ENCODE peak calls at places on chromosome 1, in eight cellular contexts. One of them, this sample, is unnamed.
A peak's percentile ranks its signal among the peaks of the same experiment; 100 is the strongest.

GRCh38 chr1:65437616-65438015 is 17.1 kb downstream of the LEPR start:
- DNase-seq in esophagus squamous epithelium: no peak
- DNase-seq in thyroid gland: no peak
- DNase-seq in lung: no peak
- DNase-seq in AG09309: no peak
- DNase-seq in mesothelial cell of epicardium: no peak
- DNase-seq in tibial artery: no peak
- DNase-seq in AG10803: no peak
- DNase-seq in this sample: no peak

GRCh38 chr1:153760440-153760839 is 14.8 kb upstream of the SLC27A3 start:
- DNase-seq in lung: no peak
- DNase-seq in esophagus squamous epithelium: no peak
- DNase-seq in AG09309: no peak
- DNase-seq in tibial artery: no peak
- DNase-seq in thyroid gland: no peak
- DNase-seq in AG10803: peak; percentile 53
- DNase-seq in mesothelial cell of epicardium: no peak
- DNase-seq in this sample: no peak

GRCh38 chr1:93666613-93667384 is 14.8 kb downstream of the BCAR3 start:
- DNase-seq in AG09309: no peak
- DNase-seq in AG10803: no peak
- DNase-seq in thyroid gland: no peak
- DNase-seq in mesothelial cell of epicardium: no peak
- DNase-seq in esophagus squamous epithelium: no peak
- DNase-seq in lung: no peak
- DNase-seq in tibial artery: no peak
- DNase-seq in this sample: no peak

GRCh38 chr1:196910208-196910607 is 22.4 kb downstream of the CFHR4 start:
- DNase-seq in AG09309: no peak
- DNase-seq in esophagus squamous epithelium: no peak
- DNase-seq in thyroid gland: no peak
- DNase-seq in lung: no peak
- DNase-seq in mesothelial cell of epicardium: no peak
- DNase-seq in tibial artery: no peak
- DNase-seq in AG10803: no peak
- DNase-seq in this sample: no peak

GRCh38 chr1:22039594-22040347 is 12.7 kb upstream of the CDC42 start:
- DNase-seq in lung: peak; percentile 85
- DNase-seq in mesothelial cell of epicardium: no peak
- DNase-seq in AG09309: no peak
- DNase-seq in tibial artery: no peak
- DNase-seq in AG10803: peak; percentile 54
- DNase-seq in esophagus squamous epithelium: peak; percentile 55
- DNase-seq in thyroid gland: peak; percentile 89
- DNase-seq in this sample: peak; percentile 23

GRCh38 chr1:94875794-94876193 is 51.1 kb downstream of the CNN3 start:
- DNase-seq in thyroid gland: peak; percentile 36
- DNase-seq in tibial artery: no peak
- DNase-seq in AG10803: no peak
- DNase-seq in mesothelial cell of epicardium: no peak
- DNase-seq in AG09309: no peak
- DNase-seq in lung: no peak
- DNase-seq in esophagus squamous epithelium: no peak
- DNase-seq in this sample: no peak

GRCh38 chr1:68162761-68163160 is 69.6 kb downstream of the WLS start:
- DNase-seq in lung: no peak
- DNase-seq in AG09309: no peak
- DNase-seq in thyroid gland: no peak
- DNase-seq in esophagus squamous epithelium: no peak
- DNase-seq in tibial artery: no peak
- DNase-seq in mesothelial cell of epicardium: no peak
- DNase-seq in AG10803: no peak
- DNase-seq in this sample: peak; percentile 41

GRCh38 chr1:107139833-107140702 is 771 bp upstream of the NTNG1 start:
- DNase-seq in tibial artery: peak; percentile 64
- DNase-seq in AG10803: peak; percentile 71
- DNase-seq in lung: peak; percentile 32
- DNase-seq in thyroid gland: peak; percentile 25
- DNase-seq in AG09309: peak; percentile 35
- DNase-seq in mesothelial cell of epicardium: no peak
- DNase-seq in esophagus squamous epithelium: no peak
- DNase-seq in this sample: peak; percentile 55

GRCh38 chr1:38029725-38030511 is 16.7 kb downstream of the POU3F1 start:
- DNase-seq in mesothelial cell of epicardium: no peak
- DNase-seq in thyroid gland: no peak
- DNase-seq in lung: no peak
- DNase-seq in esophagus squamous epithelium: no peak
- DNase-seq in AG10803: peak; percentile 49
- DNase-seq in AG09309: no peak
- DNase-seq in tibial artery: no peak
- DNase-seq in this sample: no peak

GRCh38 chr1:44010935-44011610 is 19.7 kb downstream of the CCDC24 start:
- DNase-seq in lung: no peak
- DNase-seq in thyroid gland: no peak
- DNase-seq in AG10803: no peak
- DNase-seq in tibial artery: no peak
- DNase-seq in esophagus squamous epithelium: no peak
- DNase-seq in mesothelial cell of epicardium: no peak
- DNase-seq in AG09309: no peak
- DNase-seq in this sample: no peak

GRCh38 chr1:31957701-31958674 is 19.8 kb upstream of the PTP4A2 start:
- DNase-seq in lung: no peak
- DNase-seq in AG10803: no peak
- DNase-seq in esophagus squamous epithelium: no peak
- DNase-seq in tibial artery: no peak
- DNase-seq in AG09309: no peak
- DNase-seq in mesothelial cell of epicardium: no peak
- DNase-seq in thyroid gland: no peak
- DNase-seq in this sample: no peak

GRCh38 chr1:203840208-203840808 is 21.1 kb upstream of the SNRPE start:
- DNase-seq in thyroid gland: no peak
- DNase-seq in lung: no peak
- DNase-seq in AG10803: no peak
- DNase-seq in mesothelial cell of epicardium: no peak
- DNase-seq in AG09309: no peak
- DNase-seq in esophagus squamous epithelium: no peak
- DNase-seq in tibial artery: no peak
- DNase-seq in this sample: no peak

GRCh38 chr1:150196411-150196810 is 39.5 kb downstream of the ANP32E start:
- DNase-seq in AG09309: no peak
- DNase-seq in AG10803: no peak
- DNase-seq in esophagus squamous epithelium: no peak
- DNase-seq in thyroid gland: no peak
- DNase-seq in tibial artery: no peak
- DNase-seq in mesothelial cell of epicardium: no peak
- DNase-seq in lung: no peak
- DNase-seq in this sample: no peak

GRCh38 chr1:63651110-63651776 is 58.0 kb downstream of the PGM1 start:
- DNase-seq in thyroid gland: peak; percentile 29
- DNase-seq in mesothelial cell of epicardium: no peak
- DNase-seq in tibial artery: no peak
- DNase-seq in AG09309: no peak
- DNase-seq in esophagus squamous epithelium: no peak
- DNase-seq in lung: no peak
- DNase-seq in AG10803: no peak
- DNase-seq in this sample: no peak

GRCh38 chr1:59972216-59972924 is 45.8 kb upstream of the CYP2J2 start:
- DNase-seq in lung: no peak
- DNase-seq in AG10803: peak; percentile 79
- DNase-seq in esophagus squamous epithelium: no peak
- DNase-seq in mesothelial cell of epicardium: no peak
- DNase-seq in thyroid gland: no peak
- DNase-seq in tibial artery: no peak
- DNase-seq in AG09309: no peak
- DNase-seq in this sample: no peak

DNA sequence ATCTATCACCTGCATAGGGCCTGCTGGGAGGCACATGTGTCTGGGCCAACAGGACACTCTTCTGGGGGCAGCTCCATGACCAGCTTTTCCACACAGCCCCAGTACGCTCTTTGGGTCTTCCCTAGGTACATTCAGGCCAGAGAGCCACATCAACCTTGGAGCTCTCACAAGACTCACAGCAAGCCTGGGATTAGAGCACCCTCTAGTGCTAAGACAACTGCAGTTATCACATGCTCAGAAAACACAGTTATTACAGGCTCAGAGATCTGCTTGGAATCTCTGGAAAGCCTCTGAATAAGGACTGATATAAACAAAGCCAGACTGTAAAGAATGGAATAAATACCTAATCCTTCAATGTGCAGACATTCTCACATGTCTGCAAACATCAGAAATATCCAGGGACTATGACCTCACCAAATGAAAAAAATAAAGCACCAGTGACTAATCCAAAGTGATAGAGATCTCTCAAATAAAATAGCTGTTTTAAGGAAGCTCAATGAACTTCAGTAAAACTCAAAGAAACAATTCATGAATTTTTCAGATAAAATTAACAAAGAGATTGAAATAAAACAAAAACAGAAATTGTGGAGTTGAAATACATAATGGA is 563.9 kb upstream of the NR5A2 start:
- DNase-seq in thyroid gland: no peak
- DNase-seq in AG09309: peak; percentile 18
- DNase-seq in tibial artery: no peak
- DNase-seq in mesothelial cell of epicardium: no peak
- DNase-seq in esophagus squamous epithelium: no peak
- DNase-seq in lung: no peak
- DNase-seq in AG10803: peak; percentile 36
- DNase-seq in this sample: peak; percentile 63
- TF ChIP-seq CTCF in thyroid gland: no peak
- TF ChIP-seq CTCF in AG09309: peak; percentile 72
- TF ChIP-seq CTCF in tibial artery: no peak
- TF ChIP-seq CTCF in mesothelial cell of epicardium: no peak
- TF ChIP-seq CTCF in esophagus squamous epithelium: no peak
- TF ChIP-seq CTCF in lung: peak; percentile 15
- TF ChIP-seq CTCF in AG10803: peak; percentile 67
- TF ChIP-seq CTCF in this sample: no peak

GRCh38 chr1:19797827-19798226 is 1.9 kb downstream of the TMCO4 start:
- DNase-seq in AG10803: no peak
- DNase-seq in thyroid gland: no peak
- DNase-seq in esophagus squamous epithelium: no peak
- DNase-seq in AG09309: no peak
- DNase-seq in mesothelial cell of epicardium: no peak
- DNase-seq in tibial artery: no peak
- DNase-seq in lung: no peak
- DNase-seq in this sample: no peak

GRCh38 chr1:19799877-19800804 is at the start of gene TMCO4:
- DNase-seq in esophagus squamous epithelium: peak; percentile 5
- DNase-seq in thyroid gland: peak; percentile 66
- DNase-seq in lung: peak; percentile 56
- DNase-seq in tibial artery: peak; percentile 74
- DNase-seq in AG10803: peak; percentile 75
- DNase-seq in AG09309: peak; percentile 46
- DNase-seq in mesothelial cell of epicardium: no peak
- DNase-seq in this sample: peak; percentile 21

GRCh38 chr1:19798486-19799232 is 1.1 kb downstream of the TMCO4 start:
- DNase-seq in esophagus squamous epithelium: no peak
- DNase-seq in thyroid gland: peak; percentile 34
- DNase-seq in mesothelial cell of epicardium: no peak
- DNase-seq in AG10803: no peak
- DNase-seq in tibial artery: no peak
- DNase-seq in lung: no peak
- DNase-seq in AG09309: no peak
- DNase-seq in this sample: no peak

GRCh38 chr1:19802269-19802668 is 2.6 kb upstream of the TMCO4 start:
- DNase-seq in AG10803: no peak
- DNase-seq in thyroid gland: no peak
- DNase-seq in tibial artery: no peak
- DNase-seq in lung: no peak
- DNase-seq in esophagus squamous epithelium: no peak
- DNase-seq in AG09309: no peak
- DNase-seq in mesothelial cell of epicardium: no peak
- DNase-seq in this sample: no peak

GRCh38 chr1:19799233-19799876 is 361 bp downstream of the TMCO4 start:
- DNase-seq in AG09309: peak; percentile 7
- DNase-seq in tibial artery: peak; percentile 83
- DNase-seq in mesothelial cell of epicardium: no peak
- DNase-seq in esophagus squamous epithelium: peak; percentile 5
- DNase-seq in AG10803: peak; percentile 51
- DNase-seq in thyroid gland: peak; percentile 82
- DNase-seq in lung: peak; percentile 62
- DNase-seq in this sample: peak; percentile 20
- TF ChIP-seq CTCF in AG09309: peak; percentile 46
- TF ChIP-seq CTCF in tibial artery: peak; percentile 44
- TF ChIP-seq CTCF in mesothelial cell of epicardium: no peak
- TF ChIP-seq CTCF in esophagus squamous epithelium: peak; percentile 51
- TF ChIP-seq CTCF in AG10803: peak; percentile 43
- TF ChIP-seq CTCF in thyroid gland: peak; percentile 30
- TF ChIP-seq CTCF in lung: no peak
- TF ChIP-seq CTCF in this sample: peak; percentile 13

GRCh38 chr1:110475358-110476027 is 24.5 kb downstream of the PROK1 start:
- DNase-seq in lung: no peak
- DNase-seq in mesothelial cell of epicardium: no peak
- DNase-seq in AG10803: no peak
- DNase-seq in thyroid gland: no peak
- DNase-seq in AG09309: no peak
- DNase-seq in esophagus squamous epithelium: no peak
- DNase-seq in tibial artery: no peak
- DNase-seq in this sample: no peak
- TF ChIP-seq CTCF in lung: no peak
- TF ChIP-seq CTCF in mesothelial cell of epicardium: no peak
- TF ChIP-seq CTCF in AG10803: no peak
- TF ChIP-seq CTCF in thyroid gland: no peak
- TF ChIP-seq CTCF in AG09309: no peak
- TF ChIP-seq CTCF in esophagus squamous epithelium: no peak
- TF ChIP-seq CTCF in tibial artery: no peak
- TF ChIP-seq CTCF in this sample: no peak

GRCh38 chr1:34590211-34590623 is 164.6 kb upstream of the GJB5 start:
- DNase-seq in lung: peak; percentile 29
- DNase-seq in AG10803: no peak
- DNase-seq in thyroid gland: peak; percentile 14
- DNase-seq in mesothelial cell of epicardium: peak; percentile 34
- DNase-seq in AG09309: no peak
- DNase-seq in esophagus squamous epithelium: no peak
- DNase-seq in tibial artery: no peak
- DNase-seq in this sample: peak; percentile 12

DNA sequence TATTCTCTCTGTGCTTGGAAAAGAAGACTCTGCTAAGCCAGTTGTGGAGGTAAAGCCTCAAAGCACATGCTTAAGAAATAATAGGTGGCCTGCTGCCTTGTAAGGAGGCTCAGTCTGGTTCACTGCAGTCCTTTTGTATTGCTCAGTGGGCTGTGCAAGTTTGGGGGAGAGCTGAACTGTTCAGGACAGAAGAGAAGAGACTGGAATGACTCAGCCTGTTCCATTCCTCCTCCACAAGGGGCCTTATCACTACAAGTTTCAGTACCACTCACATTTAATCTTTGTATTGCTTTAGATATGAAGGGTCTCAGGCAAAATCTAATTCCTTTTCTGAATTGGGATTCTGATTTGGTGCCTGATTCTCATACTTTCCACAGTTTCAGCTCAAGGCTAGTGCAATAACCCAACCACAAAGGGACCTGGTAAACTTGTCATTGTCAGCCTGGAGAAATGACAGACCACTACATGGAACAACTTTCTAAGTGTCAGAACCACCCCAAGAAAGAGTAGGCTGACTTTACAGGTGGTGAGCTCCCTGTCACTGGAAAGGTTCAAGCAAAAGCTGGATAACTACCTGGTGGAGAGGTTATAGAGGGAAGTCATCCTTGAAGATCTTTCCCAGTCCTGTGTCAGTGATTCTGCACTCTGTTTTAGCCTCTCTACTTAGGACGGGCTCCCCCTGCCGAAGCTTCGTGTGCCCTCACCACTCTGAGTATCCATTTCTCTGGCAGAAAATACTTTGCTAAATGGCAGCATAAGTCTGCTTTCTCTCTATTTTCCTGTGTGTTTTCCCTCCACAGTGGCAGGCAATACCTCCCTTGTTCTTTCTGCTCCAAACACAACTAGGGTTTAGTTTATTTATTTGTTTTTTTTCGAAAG is 162.9 kb upstream of the GJB5 start:
- DNase-seq in tibial artery: no peak
- DNase-seq in esophagus squamous epithelium: no peak
- DNase-seq in AG09309: no peak
- DNase-seq in thyroid gland: no peak
- DNase-seq in lung: no peak
- DNase-seq in mesothelial cell of epicardium: no peak
- DNase-seq in AG10803: peak; percentile 17
- DNase-seq in this sample: no peak
- TF ChIP-seq CTCF in tibial artery: no peak
- TF ChIP-seq CTCF in esophagus squamous epithelium: no peak
- TF ChIP-seq CTCF in AG09309: peak; percentile 51
- TF ChIP-seq CTCF in thyroid gland: no peak
- TF ChIP-seq CTCF in lung: no peak
- TF ChIP-seq CTCF in mesothelial cell of epicardium: no peak
- TF ChIP-seq CTCF in AG10803: peak; percentile 45
- TF ChIP-seq CTCF in this sample: no peak